ENCODE peak calls at places on chromosome 15, in seven cellular contexts. C, M, Z, U, V, R and E are unnamed samples.

GRCh38 chr15:73955851-73956250 is 29.6 kb downstream of the LOXL1 start:
- DNase-seq in C (no peak), M (peak), Z (peak), U (no peak), V (no peak), R (no peak), E (no peak)

GRCh38 chr15:72141171-72142084 is 23.2 kb downstream of the SENP8 start:
- DNase-seq in C (no peak), M (no peak), Z (no peak), U (no peak), V (no peak), R (no peak), E (peak)

GRCh38 chr15:65379986-65380385 is 2.2 kb upstream of the IGDCC3 start:
- DNase-seq in C (no peak), M (no peak), Z (no peak), U (no peak), V (no peak), R (no peak), E (no peak)

GRCh38 chr15:64029633-64030032 is 16.7 kb downstream of the DAPK2 start:
- DNase-seq in C (no peak), M (no peak), Z (no peak), U (no peak), V (no peak), R (no peak), E (no peak)

GRCh38 chr15:31163769-31164572 is 62.4 kb upstream of the TRPM1 start:
- DNase-seq in C (no peak), M (no peak), Z (no peak), U (no peak), V (no peak), R (no peak), E (peak)

GRCh38 chr15:80536231-80536630 is 132.0 kb downstream of the ARNT2 start:
- DNase-seq in C (no peak), M (no peak), Z (no peak), U (no peak), V (no peak), R (no peak), E (no peak)

GRCh38 chr15:57463360-57463759 is 87.1 kb downstream of the CGNL1 start:
- DNase-seq in C (no peak), M (no peak), Z (no peak), U (no peak), V (no peak), R (no peak), E (no peak)

GRCh38 chr15:94584833-94585244 is 353.5 kb downstream of the MCTP2 start:
- DNase-seq in C (no peak), M (no peak), Z (no peak), U (no peak), V (no peak), R (no peak), E (peak)

GRCh38 chr15:78208887-78209645 is 25.3 kb downstream of the ACSBG1 start:
- DNase-seq in C (no peak), M (no peak), Z (peak), U (peak), V (no peak), R (no peak), E (no peak)

GRCh38 chr15:74283366-74283765 is 47.2 kb downstream of the CCDC33 start:
- DNase-seq in C (no peak), M (no peak), Z (no peak), U (no peak), V (no peak), R (no peak), E (no peak)

GRCh38 chr15:60853077-60853476 is 374.1 kb upstream of the ICE2 start:
- DNase-seq in C (no peak), M (no peak), Z (no peak), U (no peak), V (no peak), R (no peak), E (no peak)

GRCh38 chr15:39200586-39200985 is 380.3 kb upstream of the THBS1 start:
- DNase-seq in C (no peak), M (no peak), Z (no peak), U (no peak), V (no peak), R (no peak), E (no peak)

GRCh38 chr15:43100971-43101370 is 4.9 kb downstream of the UBR1 start:
- DNase-seq in C (no peak), M (no peak), Z (no peak), U (no peak), V (no peak), R (no peak), E (no peak)

DNA sequence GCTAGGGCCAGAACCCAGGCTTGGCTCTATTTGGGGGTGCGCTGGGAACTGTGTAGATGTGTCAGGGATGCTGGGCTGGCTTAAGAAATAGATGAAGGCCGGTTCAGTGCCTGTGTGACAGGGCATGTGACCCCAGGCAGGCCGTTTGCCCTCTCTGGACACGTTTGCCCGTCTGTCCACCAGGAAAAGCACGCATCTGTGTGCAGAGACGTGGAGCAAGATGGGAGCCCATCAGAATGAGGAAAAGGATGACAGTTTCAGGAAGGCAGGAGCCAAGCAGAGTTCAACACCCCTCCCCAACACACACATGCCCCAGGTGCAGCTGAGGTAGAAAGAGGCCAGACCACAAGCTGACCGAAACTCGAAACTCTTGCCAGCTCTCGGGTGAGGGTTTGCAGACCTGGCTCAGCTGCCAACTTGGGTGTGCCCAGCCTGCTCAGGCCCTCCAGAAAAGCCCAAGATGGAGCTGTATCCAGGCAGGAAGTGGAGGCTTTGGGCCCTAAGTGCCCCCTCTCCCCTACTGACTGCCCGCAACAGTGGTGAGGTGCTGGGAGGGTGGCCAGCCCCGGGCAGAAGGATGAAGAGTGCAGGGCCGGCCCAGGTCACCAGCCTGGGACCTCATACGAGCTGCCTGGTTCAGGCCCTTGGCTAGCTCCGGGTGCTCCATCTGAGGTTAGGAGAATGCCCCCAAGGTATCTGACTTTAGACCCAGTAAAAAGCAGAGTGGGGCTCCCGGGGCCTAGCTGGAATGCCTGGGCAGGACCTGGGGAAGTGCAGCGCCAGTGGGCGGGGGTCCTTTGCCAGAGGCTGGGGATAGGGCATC is 10.2 kb upstream of the MESP1 start:
- DNase-seq in C (no peak), M (no peak), Z (peak), U (peak), V (no peak), R (no peak), E (no peak)
- H3K4me3 ChIP-seq in C (no peak), M (no peak), Z (no peak), U (no peak), V (no peak), R (no peak), E (no peak)

GRCh38 chr15:41115652-41116115 is 396 bp downstream of the INO80 start:
- DNase-seq in C (peak), M (peak), Z (peak), U (peak), V (peak), R (peak), E (peak)

GRCh38 chr15:41116872-41117242 is 777 bp upstream of the INO80 start:
- DNase-seq in C (no peak), M (no peak), Z (no peak), U (no peak), V (no peak), R (no peak), E (no peak)

GRCh38 chr15:41116116-41116871 is at the start of gene INO80:
- DNase-seq in C (peak), M (peak), Z (peak), U (peak), V (peak), R (peak), E (peak)

GRCh38 chr15:41115088-41115651 is 910 bp downstream of the INO80 start:
- DNase-seq in C (peak), M (no peak), Z (no peak), U (no peak), V (no peak), R (peak), E (peak)
- TF ChIP-seq CTCF in C (peak), M (no peak), Z (no peak), U (no peak), V (no peak), R (peak), E (peak)

DNA sequence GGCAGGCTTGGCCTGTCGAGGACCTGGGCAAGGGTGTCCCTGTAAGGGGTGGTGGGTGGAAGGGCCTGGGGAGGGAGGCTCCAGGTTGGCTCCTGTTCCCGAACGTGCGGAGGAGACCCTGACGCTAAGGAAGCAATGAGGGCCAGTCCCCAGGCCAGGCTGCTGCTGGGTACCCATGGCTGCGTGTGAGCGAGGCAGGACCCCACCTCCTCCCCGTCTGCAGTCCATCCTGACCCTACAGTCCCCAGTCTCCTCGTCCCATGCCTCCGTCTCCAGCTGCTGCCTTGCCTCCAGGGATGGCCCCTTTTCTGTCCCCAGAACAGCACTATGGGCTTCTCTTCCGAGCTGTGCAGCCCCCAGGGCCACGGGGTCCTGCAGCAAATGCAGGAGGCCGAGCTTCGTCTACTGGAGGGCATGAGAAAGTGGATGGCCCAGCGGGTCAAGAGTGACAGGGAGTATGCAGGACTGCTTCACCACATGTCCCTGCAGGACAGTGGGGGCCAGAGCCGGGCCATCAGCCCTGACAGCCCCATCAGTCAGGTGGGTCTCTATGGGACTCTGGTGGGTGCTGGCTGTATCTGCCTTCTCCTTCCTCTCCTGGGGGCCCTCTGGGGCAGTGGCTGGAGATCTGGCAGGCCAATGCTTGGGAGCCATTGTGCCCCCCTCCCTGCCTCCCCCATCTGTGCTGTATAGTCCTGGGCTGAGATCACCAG is 571 bp downstream of the FES start:
- DNase-seq in C (no peak), M (peak), Z (no peak), U (no peak), V (no peak), R (no peak), E (no peak)
- H3K4me3 ChIP-seq in C (peak), M (peak), Z (peak), U (peak), V (peak), R (peak), E (peak)

GRCh38 chr15:89728254-89728653 is 22.8 kb downstream of the MESP1 start:
- DNase-seq in C (peak), M (no peak), Z (no peak), U (no peak), V (no peak), R (no peak), E (peak)

GRCh38 chr15:89724621-89725020 is 26.4 kb downstream of the MESP1 start:
- DNase-seq in C (no peak), M (no peak), Z (no peak), U (no peak), V (no peak), R (no peak), E (no peak)

GRCh38 chr15:89725064-89725463 is 26.0 kb downstream of the MESP1 start:
- DNase-seq in C (no peak), M (no peak), Z (no peak), U (no peak), V (no peak), R (no peak), E (no peak)

DNA sequence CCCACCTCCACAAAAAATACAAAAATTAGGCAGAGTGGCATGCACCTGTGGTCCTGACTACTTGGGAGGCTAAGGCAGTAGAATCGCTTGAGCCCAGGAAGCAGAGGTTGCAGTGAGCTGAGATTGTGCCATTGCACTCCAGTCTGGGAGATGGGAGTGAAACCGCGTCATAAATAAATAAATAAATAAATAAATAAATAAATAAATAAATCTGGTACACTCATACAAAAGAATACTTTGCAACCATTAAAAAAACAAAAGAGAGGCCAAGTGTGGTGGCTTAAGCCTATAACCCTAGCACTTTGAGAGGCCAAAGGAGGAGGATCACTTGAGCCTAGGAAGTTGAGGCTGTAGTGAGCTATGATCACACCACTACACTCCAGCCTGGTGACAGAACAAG is 28.0 kb downstream of the MESP1 start:
- DNase-seq in C (no peak), M (no peak), Z (no peak), U (no peak), V (no peak), R (no peak), E (no peak)
- TF ChIP-seq CTCF in C (no peak), M (no peak), Z (no peak), U (no peak), V (no peak), R (no peak), E (no peak)

DNA sequence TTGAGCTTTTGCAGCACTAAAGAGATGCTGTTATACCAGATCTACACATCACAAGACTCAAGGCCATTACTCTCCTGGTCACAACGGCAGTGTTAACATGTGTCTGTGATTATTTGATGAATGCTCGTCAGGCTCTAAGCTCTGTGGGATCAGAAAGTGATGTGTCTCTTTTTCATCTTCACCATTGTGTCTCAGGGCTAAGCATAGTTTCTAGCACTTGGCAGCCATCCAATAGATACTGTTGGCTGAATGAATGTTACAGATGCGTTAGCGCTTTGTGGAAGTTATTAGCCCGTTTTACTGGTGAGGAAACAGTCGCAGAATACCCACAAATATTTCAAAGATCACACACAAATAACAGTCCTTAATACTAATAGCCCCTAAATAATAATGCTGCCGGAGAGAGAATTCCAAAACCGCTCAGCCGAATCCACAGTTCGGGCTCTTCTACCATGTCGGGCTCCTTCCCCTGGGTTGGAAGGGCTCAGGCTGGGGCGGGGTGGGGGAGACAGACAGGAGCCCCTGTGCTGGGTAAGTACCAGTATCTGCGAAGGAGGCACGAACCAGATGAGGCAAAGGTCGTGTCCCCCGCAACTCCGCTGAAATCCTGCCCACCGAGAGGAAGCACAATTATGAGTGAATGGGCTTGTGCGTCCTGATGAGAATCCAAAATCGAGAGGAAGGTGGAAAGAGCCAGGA is 1.1 kb upstream of the FAM81A start:
- DNase-seq in C (no peak), M (no peak), Z (no peak), U (no peak), V (no peak), R (no peak), E (peak)
- H3K4me3 ChIP-seq in C (peak), M (peak), Z (peak), U (no peak), V (peak), R (no peak), E (no peak)

DNA sequence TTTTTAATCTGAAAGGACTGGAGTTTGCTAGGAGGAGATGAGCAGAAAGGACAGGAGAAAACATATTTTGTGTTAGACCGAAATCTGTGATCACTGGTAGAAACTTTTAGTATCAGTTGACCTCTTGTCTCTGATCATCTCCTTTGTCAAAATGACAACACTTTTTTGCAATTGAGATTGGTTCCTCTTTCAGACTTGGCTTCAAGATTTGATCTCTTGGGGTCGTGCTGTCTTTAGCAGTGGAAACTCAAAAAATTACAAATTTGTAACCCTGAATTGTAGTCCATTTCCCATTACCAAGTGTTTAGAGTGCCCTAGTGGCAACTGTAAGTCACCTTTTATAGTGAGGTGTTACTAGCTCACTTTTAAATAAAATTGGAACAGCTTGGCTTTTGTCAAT is 107.4 kb downstream of the KLHL25 start:
- DNase-seq in C (no peak), M (no peak), Z (no peak), U (no peak), V (no peak), R (no peak), E (no peak)
- TF ChIP-seq CTCF in C (no peak), M (no peak), Z (no peak), U (no peak), V (no peak), R (no peak), E (no peak)